ENCODE peak calls at places on chromosomes 13 and 19, in nine cellular contexts. One of them, this sample, is unnamed.

GRCh38 chr19:34555447-34555846 is 73.9 kb downstream of the WTIP start:
- DNase-seq in heart right ventricle: no peak
- DNase-seq in epithelial cell of proximal tubule: no peak
- DNase-seq in fibroblast of pulmonary artery: peak; percentile 2
- DNase-seq in esophagus squamous epithelium: no peak
- DNase-seq in fibroblast of the aortic adventitia: peak; percentile 2
- DNase-seq in AG04450: no peak
- DNase-seq in fibroblast of lung: peak; percentile 1
- DNase-seq in IMR-90: no peak
- DNase-seq in this sample: no peak

GRCh38 chr19:36103842-36104552 is 6.9 kb upstream of the OVOL3 start:
- DNase-seq in epithelial cell of proximal tubule: no peak
- DNase-seq in fibroblast of the aortic adventitia: no peak
- DNase-seq in heart right ventricle: no peak
- DNase-seq in AG04450: no peak
- DNase-seq in esophagus squamous epithelium: no peak
- DNase-seq in fibroblast of lung: no peak
- DNase-seq in IMR-90: peak; percentile 30
- DNase-seq in fibroblast of pulmonary artery: no peak
- DNase-seq in this sample: no peak

GRCh38 chr13:40149611-40150283 is 494.3 kb downstream of the COG6 start:
- DNase-seq in heart right ventricle: no peak
- DNase-seq in fibroblast of the aortic adventitia: peak; percentile 89
- DNase-seq in AG04450: peak; percentile 21
- DNase-seq in fibroblast of pulmonary artery: peak; percentile 95
- DNase-seq in esophagus squamous epithelium: no peak
- DNase-seq in epithelial cell of proximal tubule: peak; percentile 74
- DNase-seq in fibroblast of lung: peak; percentile 90
- DNase-seq in IMR-90: peak; percentile 53
- DNase-seq in this sample: peak; percentile 95

GRCh38 chr13:73835138-73835721 is 299.0 kb downstream of the KLF12 start:
- DNase-seq in fibroblast of pulmonary artery: peak; percentile 70
- DNase-seq in epithelial cell of proximal tubule: peak; percentile 16
- DNase-seq in esophagus squamous epithelium: no peak
- DNase-seq in fibroblast of the aortic adventitia: peak; percentile 66
- DNase-seq in heart right ventricle: no peak
- DNase-seq in IMR-90: peak; percentile 56
- DNase-seq in fibroblast of lung: peak; percentile 68
- DNase-seq in AG04450: no peak
- DNase-seq in this sample: peak; percentile 10

GRCh38 chr13:110640591-110641029 is 25.3 kb downstream of the NAXD start:
- DNase-seq in epithelial cell of proximal tubule: no peak
- DNase-seq in esophagus squamous epithelium: no peak
- DNase-seq in fibroblast of the aortic adventitia: no peak
- DNase-seq in AG04450: no peak
- DNase-seq in fibroblast of pulmonary artery: peak; percentile 24
- DNase-seq in fibroblast of lung: peak; percentile 62
- DNase-seq in IMR-90: peak; percentile 60
- DNase-seq in heart right ventricle: peak; percentile 60
- DNase-seq in this sample: no peak

GRCh38 chr19:28377077-28377476 is 835.9 kb downstream of the UQCRFS1 start:
- DNase-seq in IMR-90: no peak
- DNase-seq in esophagus squamous epithelium: no peak
- DNase-seq in fibroblast of pulmonary artery: peak; percentile 7
- DNase-seq in heart right ventricle: no peak
- DNase-seq in AG04450: no peak
- DNase-seq in epithelial cell of proximal tubule: no peak
- DNase-seq in fibroblast of lung: peak; percentile 3
- DNase-seq in fibroblast of the aortic adventitia: peak; percentile 35
- DNase-seq in this sample: no peak

GRCh38 chr19:43606569-43607229 is 5.2 kb upstream of the SRRM5 start:
- DNase-seq in epithelial cell of proximal tubule: no peak
- DNase-seq in IMR-90: no peak
- DNase-seq in esophagus squamous epithelium: no peak
- DNase-seq in AG04450: no peak
- DNase-seq in heart right ventricle: no peak
- DNase-seq in fibroblast of pulmonary artery: no peak
- DNase-seq in fibroblast of lung: no peak
- DNase-seq in fibroblast of the aortic adventitia: no peak
- DNase-seq in this sample: no peak

GRCh38 chr13:109494955-109495354 is 291.4 kb downstream of the IRS2 start:
- DNase-seq in fibroblast of the aortic adventitia: peak; percentile 9
- DNase-seq in IMR-90: peak; percentile 52
- DNase-seq in AG04450: no peak
- DNase-seq in fibroblast of pulmonary artery: peak; percentile 94
- DNase-seq in esophagus squamous epithelium: no peak
- DNase-seq in epithelial cell of proximal tubule: no peak
- DNase-seq in fibroblast of lung: peak; percentile 69
- DNase-seq in heart right ventricle: no peak
- DNase-seq in this sample: no peak

GRCh38 chr13:95643471-95643813 is 1.1 kb downstream of the DZIP1 start:
- DNase-seq in IMR-90: peak; percentile 43
- DNase-seq in heart right ventricle: no peak
- DNase-seq in AG04450: no peak
- DNase-seq in fibroblast of the aortic adventitia: peak; percentile 46
- DNase-seq in epithelial cell of proximal tubule: no peak
- DNase-seq in fibroblast of pulmonary artery: peak; percentile 51
- DNase-seq in esophagus squamous epithelium: no peak
- DNase-seq in fibroblast of lung: peak; percentile 60
- DNase-seq in this sample: peak; percentile 21

GRCh38 chr13:89568746-89569145 is 1778.7 kb upstream of the MIR17HG start:
- DNase-seq in fibroblast of the aortic adventitia: no peak
- DNase-seq in epithelial cell of proximal tubule: no peak
- DNase-seq in IMR-90: no peak
- DNase-seq in heart right ventricle: no peak
- DNase-seq in AG04450: no peak
- DNase-seq in fibroblast of pulmonary artery: no peak
- DNase-seq in esophagus squamous epithelium: no peak
- DNase-seq in fibroblast of lung: no peak
- DNase-seq in this sample: no peak

GRCh38 chr13:51502206-51502651 is 49.4 kb upstream of the INTS6 start:
- DNase-seq in fibroblast of the aortic adventitia: peak; percentile 11
- DNase-seq in IMR-90: peak; percentile 59
- DNase-seq in AG04450: no peak
- DNase-seq in fibroblast of lung: peak; percentile 37
- DNase-seq in esophagus squamous epithelium: no peak
- DNase-seq in fibroblast of pulmonary artery: no peak
- DNase-seq in epithelial cell of proximal tubule: no peak
- DNase-seq in heart right ventricle: no peak
- DNase-seq in this sample: no peak

GRCh38 chr19:38318595-38319142 is 976 bp upstream of the KCNK6 start:
- DNase-seq in IMR-90: no peak
- DNase-seq in fibroblast of pulmonary artery: peak; percentile 29
- DNase-seq in heart right ventricle: peak; percentile 50
- DNase-seq in fibroblast of the aortic adventitia: peak; percentile 33
- DNase-seq in fibroblast of lung: peak; percentile 44
- DNase-seq in esophagus squamous epithelium: no peak
- DNase-seq in epithelial cell of proximal tubule: no peak
- DNase-seq in AG04450: no peak
- DNase-seq in this sample: no peak

GRCh38 chr19:39224910-39225309 is 19.9 kb downstream of the IFNL3 start:
- DNase-seq in AG04450: no peak
- DNase-seq in fibroblast of lung: no peak
- DNase-seq in fibroblast of pulmonary artery: no peak
- DNase-seq in heart right ventricle: no peak
- DNase-seq in epithelial cell of proximal tubule: no peak
- DNase-seq in fibroblast of the aortic adventitia: no peak
- DNase-seq in IMR-90: no peak
- DNase-seq in esophagus squamous epithelium: no peak
- DNase-seq in this sample: no peak

GRCh38 chr13:26646603-26647002 is 89.1 kb downstream of the WASF3 start:
- DNase-seq in esophagus squamous epithelium: no peak
- DNase-seq in IMR-90: no peak
- DNase-seq in fibroblast of the aortic adventitia: no peak
- DNase-seq in AG04450: no peak
- DNase-seq in fibroblast of pulmonary artery: no peak
- DNase-seq in epithelial cell of proximal tubule: no peak
- DNase-seq in fibroblast of lung: no peak
- DNase-seq in heart right ventricle: no peak
- DNase-seq in this sample: no peak

GRCh38 chr19:21482863-21483276 is 22.5 kb upstream of the ZNF429 start:
- DNase-seq in esophagus squamous epithelium: no peak
- DNase-seq in heart right ventricle: peak; percentile 68
- DNase-seq in IMR-90: no peak
- DNase-seq in fibroblast of pulmonary artery: peak; percentile 17
- DNase-seq in epithelial cell of proximal tubule: no peak
- DNase-seq in fibroblast of lung: peak; percentile 48
- DNase-seq in fibroblast of the aortic adventitia: peak; percentile 22
- DNase-seq in AG04450: no peak
- DNase-seq in this sample: peak; percentile 14

GRCh38 chr19:54229146-54229545 is 6.3 kb upstream of the LILRB3 start:
- DNase-seq in heart right ventricle: no peak
- DNase-seq in fibroblast of pulmonary artery: no peak
- DNase-seq in IMR-90: no peak
- DNase-seq in epithelial cell of proximal tubule: no peak
- DNase-seq in fibroblast of lung: no peak
- DNase-seq in fibroblast of the aortic adventitia: no peak
- DNase-seq in esophagus squamous epithelium: no peak
- DNase-seq in AG04450: no peak
- DNase-seq in this sample: no peak

GRCh38 chr13:112227031-112227430 is 149.1 kb upstream of the SPACA7 start:
- DNase-seq in AG04450: no peak
- DNase-seq in fibroblast of lung: no peak
- DNase-seq in fibroblast of the aortic adventitia: no peak
- DNase-seq in esophagus squamous epithelium: no peak
- DNase-seq in IMR-90: no peak
- DNase-seq in heart right ventricle: no peak
- DNase-seq in epithelial cell of proximal tubule: no peak
- DNase-seq in fibroblast of pulmonary artery: no peak
- DNase-seq in this sample: no peak

GRCh38 chr19:54523403-54523802 is 20.8 kb downstream of the LAIR2 start:
- DNase-seq in IMR-90: peak; percentile 39
- DNase-seq in esophagus squamous epithelium: no peak
- DNase-seq in fibroblast of the aortic adventitia: no peak
- DNase-seq in fibroblast of pulmonary artery: peak; percentile 11
- DNase-seq in heart right ventricle: no peak
- DNase-seq in fibroblast of lung: no peak
- DNase-seq in AG04450: no peak
- DNase-seq in epithelial cell of proximal tubule: no peak
- DNase-seq in this sample: no peak

GRCh38 chr13:48493076-48493765 is 39.7 kb downstream of the RCBTB2 start:
- DNase-seq in fibroblast of lung: no peak
- DNase-seq in heart right ventricle: no peak
- DNase-seq in fibroblast of the aortic adventitia: no peak
- DNase-seq in epithelial cell of proximal tubule: no peak
- DNase-seq in IMR-90: no peak
- DNase-seq in AG04450: no peak
- DNase-seq in esophagus squamous epithelium: no peak
- DNase-seq in fibroblast of pulmonary artery: peak; percentile 32
- DNase-seq in this sample: no peak
- H3K4me3 ChIP-seq in fibroblast of lung: no peak overlapping the region
- H3K4me3 ChIP-seq in heart right ventricle: no peak overlapping the region
- H3K4me3 ChIP-seq in fibroblast of the aortic adventitia: no peak overlapping the region
- H3K4me3 ChIP-seq in epithelial cell of proximal tubule: no peak overlapping the region
- H3K4me3 ChIP-seq in IMR-90: no peak overlapping the region
- H3K4me3 ChIP-seq in AG04450: no peak overlapping the region
- H3K4me3 ChIP-seq in esophagus squamous epithelium: no peak overlapping the region
- H3K4me3 ChIP-seq in fibroblast of pulmonary artery: no peak overlapping the region
- H3K4me3 ChIP-seq in this sample: no peak overlapping the region

GRCh38 chr19:33311326-33311682 is 9.0 kb upstream of the CEBPA start:
- DNase-seq in fibroblast of the aortic adventitia: no peak
- DNase-seq in AG04450: no peak
- DNase-seq in IMR-90: no peak
- DNase-seq in fibroblast of pulmonary artery: no peak
- DNase-seq in esophagus squamous epithelium: no peak
- DNase-seq in epithelial cell of proximal tubule: no peak
- DNase-seq in fibroblast of lung: no peak
- DNase-seq in heart right ventricle: no peak
- DNase-seq in this sample: no peak
- TF ChIP-seq CTCF in fibroblast of the aortic adventitia: no peak
- TF ChIP-seq CTCF in AG04450: no peak
- TF ChIP-seq CTCF in IMR-90: no peak
- TF ChIP-seq CTCF in fibroblast of pulmonary artery: no peak
- TF ChIP-seq CTCF in esophagus squamous epithelium: peak; percentile 28
- TF ChIP-seq CTCF in epithelial cell of proximal tubule: peak; percentile 36
- TF ChIP-seq CTCF in fibroblast of lung: no peak
- TF ChIP-seq CTCF in heart right ventricle: no peak
- TF ChIP-seq CTCF in this sample: no peak

GRCh38 chr19:17678836-17679235 is 9.3 kb downstream of the UNC13A start:
- DNase-seq in esophagus squamous epithelium: no peak
- DNase-seq in fibroblast of the aortic adventitia: no peak
- DNase-seq in fibroblast of pulmonary artery: no peak
- DNase-seq in heart right ventricle: no peak
- DNase-seq in AG04450: no peak
- DNase-seq in IMR-90: no peak
- DNase-seq in epithelial cell of proximal tubule: no peak
- DNase-seq in fibroblast of lung: no peak
- DNase-seq in this sample: no peak

GRCh38 chr19:17681505-17682125 is 6.5 kb downstream of the UNC13A start:
- DNase-seq in fibroblast of lung: peak; percentile 39
- DNase-seq in epithelial cell of proximal tubule: no peak
- DNase-seq in fibroblast of pulmonary artery: peak; percentile 56
- DNase-seq in fibroblast of the aortic adventitia: peak; percentile 60
- DNase-seq in AG04450: peak; percentile 6
- DNase-seq in heart right ventricle: peak; percentile 55
- DNase-seq in esophagus squamous epithelium: no peak
- DNase-seq in IMR-90: peak; percentile 56
- DNase-seq in this sample: peak; percentile 21

GRCh38 chr19:17679526-17680234 is 8.5 kb downstream of the UNC13A start:
- DNase-seq in epithelial cell of proximal tubule: no peak
- DNase-seq in heart right ventricle: no peak
- DNase-seq in AG04450: no peak
- DNase-seq in IMR-90: no peak
- DNase-seq in fibroblast of pulmonary artery: no peak
- DNase-seq in fibroblast of lung: no peak
- DNase-seq in fibroblast of the aortic adventitia: no peak
- DNase-seq in esophagus squamous epithelium: no peak
- DNase-seq in this sample: no peak

GRCh38 chr19:17682273-17682672 is 5.9 kb downstream of the UNC13A start:
- DNase-seq in fibroblast of lung: no peak
- DNase-seq in AG04450: no peak
- DNase-seq in epithelial cell of proximal tubule: no peak
- DNase-seq in esophagus squamous epithelium: no peak
- DNase-seq in fibroblast of pulmonary artery: no peak
- DNase-seq in heart right ventricle: no peak
- DNase-seq in fibroblast of the aortic adventitia: no peak
- DNase-seq in IMR-90: no peak
- DNase-seq in this sample: no peak

GRCh38 chr19:17680235-17680722 is 7.9 kb downstream of the UNC13A start:
- DNase-seq in heart right ventricle: peak; percentile 79
- DNase-seq in AG04450: no peak
- DNase-seq in fibroblast of lung: peak; percentile 42
- DNase-seq in epithelial cell of proximal tubule: no peak
- DNase-seq in esophagus squamous epithelium: no peak
- DNase-seq in fibroblast of the aortic adventitia: peak; percentile 62
- DNase-seq in fibroblast of pulmonary artery: peak; percentile 70
- DNase-seq in IMR-90: peak; percentile 62
- DNase-seq in this sample: peak; percentile 21
- H3K4me3 ChIP-seq in heart right ventricle: peak overlapping the region; percentile 38
- H3K4me3 ChIP-seq in AG04450: no peak overlapping the region
- H3K4me3 ChIP-seq in fibroblast of lung: peak overlapping the region; percentile 14
- H3K4me3 ChIP-seq in epithelial cell of proximal tubule: no peak overlapping the region
- H3K4me3 ChIP-seq in esophagus squamous epithelium: peak overlapping the region; percentile 27
- H3K4me3 ChIP-seq in fibroblast of the aortic adventitia: peak overlapping the region; percentile 40
- H3K4me3 ChIP-seq in fibroblast of pulmonary artery: no peak overlapping the region
- H3K4me3 ChIP-seq in IMR-90: peak overlapping the region; percentile 0
- H3K4me3 ChIP-seq in this sample: peak overlapping the region; percentile 10

DNA sequence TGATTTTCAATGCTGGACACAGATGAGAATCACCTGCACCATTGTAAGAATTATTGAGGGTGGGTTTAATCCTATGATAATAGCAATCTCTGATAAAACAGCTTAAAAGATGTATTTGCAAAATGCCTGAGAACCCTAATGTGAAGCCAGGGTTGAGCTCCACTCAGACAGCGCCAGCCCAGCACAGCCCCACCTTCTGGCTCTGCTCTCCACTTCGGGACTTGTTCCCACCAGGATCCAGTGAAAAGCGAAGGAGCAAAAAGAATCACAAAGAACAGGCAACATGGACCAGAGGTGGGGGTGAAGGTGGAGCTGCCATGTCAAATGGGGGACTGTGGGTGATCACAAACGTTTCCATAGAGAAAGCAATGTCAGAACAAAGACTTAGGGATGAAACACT is 18.6 kb upstream of the ZNF816 start:
- DNase-seq in IMR-90: no peak
- DNase-seq in esophagus squamous epithelium: no peak
- DNase-seq in fibroblast of pulmonary artery: no peak
- DNase-seq in epithelial cell of proximal tubule: no peak
- DNase-seq in fibroblast of the aortic adventitia: no peak
- DNase-seq in heart right ventricle: no peak
- DNase-seq in AG04450: no peak
- DNase-seq in fibroblast of lung: no peak
- DNase-seq in this sample: no peak
- TF ChIP-seq CTCF in IMR-90: no peak
- TF ChIP-seq CTCF in esophagus squamous epithelium: no peak
- TF ChIP-seq CTCF in fibroblast of pulmonary artery: no peak
- TF ChIP-seq CTCF in epithelial cell of proximal tubule: no peak
- TF ChIP-seq CTCF in fibroblast of the aortic adventitia: no peak
- TF ChIP-seq CTCF in heart right ventricle: no peak
- TF ChIP-seq CTCF in AG04450: no peak
- TF ChIP-seq CTCF in fibroblast of lung: no peak
- TF ChIP-seq CTCF in this sample: no peak

This sample was measured in retinal pigment epithelial cell.